ENCODE peak calls at places on chromosomes 1 and 21, in eight cellular contexts. R is lung, J is AG04449, A is coronary artery, Z is cardiac fibroblast, I is GM13976, E is HFF-Myc, G is Panc1. D is an unnamed sample.

GRCh38 chr21:34795152-34796141 is 126.7 kb downstream of the CLIC6 start:
- DNase-seq in R (no peak), J (no peak), A (no peak), Z (peak; percentile 64), I (no peak), E (no peak), G (no peak), D (no peak)

GRCh38 chr21:35249636-35250035 is 200.5 kb upstream of the RUNX1 start:
- DNase-seq in R (no peak), J (no peak), A (no peak), Z (no peak), I (no peak), E (no peak), G (no peak), D (no peak)

GRCh38 chr1:204673909-204674701 is 11.4 kb downstream of the LRRN2 start:
- DNase-seq in R (no peak), J (no peak), A (no peak), Z (no peak), I (no peak), E (no peak), G (no peak), D (no peak)

GRCh38 chr1:151542710-151543129 is 2.6 kb downstream of the TUFT1 start:
- DNase-seq in R (no peak), J (peak; percentile 79), A (no peak), Z (peak; percentile 56), I (no peak), E (no peak), G (no peak), D (no peak)

GRCh38 chr1:226691257-226691656 is 47.8 kb downstream of the ITPKB start:
- DNase-seq in R (no peak), J (no peak), A (no peak), Z (no peak), I (peak; percentile 64), E (no peak), G (no peak), D (no peak)

GRCh38 chr1:66564250-66564649 is 30.3 kb downstream of the SGIP1 start:
- DNase-seq in R (no peak), J (peak; percentile 98), A (no peak), Z (peak; percentile 96), I (no peak), E (peak; percentile 99), G (peak; percentile 100), D (no peak)

GRCh38 chr1:163361123-163361934 is 39.6 kb downstream of the NUF2 start:
- DNase-seq in R (no peak), J (no peak), A (no peak), Z (peak; percentile 18), I (no peak), E (no peak), G (no peak), D (peak; percentile 18)

GRCh38 chr1:162626733-162627132 is 5.5 kb upstream of the DDR2 start:
- DNase-seq in R (no peak), J (no peak), A (no peak), Z (no peak), I (peak; percentile 18), E (no peak), G (no peak), D (no peak)

GRCh38 chr21:45039309-45040113 is 34.9 kb upstream of the ADARB1 start:
- DNase-seq in R (no peak), J (no peak), A (no peak), Z (no peak), I (no peak), E (no peak), G (no peak), D (no peak)

DNA sequence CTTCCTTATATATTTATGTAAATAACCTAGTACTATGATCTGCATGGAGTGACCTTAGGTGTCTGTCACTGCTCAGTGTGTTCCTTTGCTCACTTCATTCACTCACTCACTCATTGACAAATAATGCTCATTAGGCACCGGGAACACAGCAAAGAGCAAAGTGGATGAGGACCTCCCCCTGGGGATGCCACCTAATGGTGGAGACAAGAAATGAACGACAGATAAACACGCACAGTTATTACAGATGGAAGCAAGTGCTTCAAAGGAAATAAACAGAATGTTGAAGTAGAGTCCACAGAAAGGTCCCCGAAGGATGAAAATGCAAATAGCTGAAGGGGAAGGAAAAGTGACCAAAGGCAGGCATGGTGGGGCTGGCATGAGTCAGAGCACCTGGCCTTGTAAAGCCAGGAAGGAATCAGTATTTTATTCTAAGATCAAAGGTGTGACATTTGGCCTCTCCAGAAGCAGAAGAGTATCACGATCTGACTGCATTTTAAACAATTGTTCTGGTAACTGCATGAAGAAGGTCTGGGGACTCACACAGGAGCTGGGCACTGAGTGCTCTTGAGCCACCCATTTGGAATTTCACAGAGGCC is 23.1 kb downstream of the MAB21L3 start:
- DNase-seq in R (no peak), J (no peak), A (no peak), Z (no peak), I (no peak), E (no peak), G (no peak), D (no peak)
- TF ChIP-seq CTCF in R (no peak), J (peak; percentile 22), A (no peak), Z (peak; percentile 25), I (peak; percentile 17), E (no peak), G (peak; percentile 23), D (no peak)

GRCh38 chr1:84668185-84668584 is 22.1 kb downstream of the SSX2IP start:
- DNase-seq in R (no peak), J (no peak), A (no peak), Z (peak; percentile 43), I (no peak), E (no peak), G (no peak), D (no peak)
- TF ChIP-seq CTCF in R (no peak), J (no peak), A (no peak), Z (peak; percentile 21), I (no peak), E (peak; percentile 33), G (peak; percentile 61), D (no peak)

GRCh38 chr21:43930848-43931384 is 65.9 kb downstream of the AGPAT3 start:
- DNase-seq in R (no peak), J (no peak), A (no peak), Z (no peak), I (no peak), E (no peak), G (no peak), D (no peak)

GRCh38 chr21:43930074-43930847 is 65.2 kb downstream of the AGPAT3 start:
- DNase-seq in R (no peak), J (no peak), A (no peak), Z (no peak), I (no peak), E (no peak), G (no peak), D (no peak)

GRCh38 chr21:43928726-43929125 is 63.7 kb downstream of the AGPAT3 start:
- DNase-seq in R (no peak), J (no peak), A (no peak), Z (no peak), I (no peak), E (no peak), G (no peak), D (no peak)

GRCh38 chr21:43928230-43928607 is 63.2 kb downstream of the AGPAT3 start:
- DNase-seq in R (no peak), J (no peak), A (no peak), Z (no peak), I (no peak), E (no peak), G (no peak), D (no peak)

GRCh38 chr21:43929217-43929971 is 64.4 kb downstream of the AGPAT3 start:
- DNase-seq in R (no peak), J (no peak), A (peak; percentile 62), Z (no peak), I (no peak), E (no peak), G (no peak), D (no peak)
- TF ChIP-seq CTCF in R (no peak), J (no peak), A (no peak), Z (no peak), I (no peak), E (no peak), G (no peak), D (no peak)

GRCh38 chr1:230069813-230070212 is 2.8 kb downstream of the GALNT2 start:
- DNase-seq in R (no peak), J (no peak), A (no peak), Z (no peak), I (no peak), E (no peak), G (no peak), D (no peak)

GRCh38 chr1:230067871-230068814 is 1.1 kb downstream of the GALNT2 start:
- DNase-seq in R (peak; percentile 38), J (no peak), A (peak; percentile 38), Z (no peak), I (peak; percentile 57), E (no peak), G (no peak), D (peak; percentile 62)

GRCh38 chr1:230070321-230071208 is 3.5 kb downstream of the GALNT2 start:
- DNase-seq in R (no peak), J (no peak), A (no peak), Z (no peak), I (no peak), E (no peak), G (no peak), D (no peak)

GRCh38 chr1:230067441-230067870 is 418 bp downstream of the GALNT2 start:
- DNase-seq in R (peak; percentile 42), J (no peak), A (no peak), Z (peak; percentile 51), I (peak; percentile 51), E (no peak), G (no peak), D (no peak)

GRCh38 chr1:230068952-230069684 is 2.1 kb downstream of the GALNT2 start:
- DNase-seq in R (no peak), J (no peak), A (no peak), Z (no peak), I (no peak), E (no peak), G (no peak), D (no peak)
- TF ChIP-seq CTCF in R (no peak), J (no peak), A (no peak), Z (no peak), I (no peak), E (no peak), G (peak; percentile 3), D (no peak)

DNA sequence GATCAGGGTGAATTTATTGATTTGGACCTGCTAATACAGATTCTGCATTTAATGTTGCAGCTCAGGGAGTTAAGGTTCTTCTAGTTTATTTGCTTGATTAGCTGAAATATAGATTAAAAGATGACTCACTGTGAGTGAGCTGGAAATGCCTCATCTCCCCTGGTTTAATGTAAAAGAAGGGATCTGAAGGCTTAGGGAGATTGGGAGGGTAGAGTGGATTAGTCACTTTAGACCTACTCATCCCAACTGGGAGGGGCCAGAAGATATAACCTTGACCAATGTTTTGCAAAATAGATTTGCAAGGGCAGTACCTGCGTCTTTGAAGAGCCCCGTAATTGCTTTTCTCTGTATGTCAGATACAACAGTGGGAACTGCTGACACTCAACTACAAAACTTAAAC is 922.8 kb upstream of the ADGRL4 start:
- DNase-seq in R (no peak), J (no peak), A (no peak), Z (peak; percentile 1), I (no peak), E (no peak), G (no peak), D (no peak)
- TF ChIP-seq CTCF in R (no peak), J (no peak), A (no peak), Z (no peak), I (no peak), E (no peak), G (no peak), D (no peak)